ENCODE peak calls at places on chromosomes 16 and 17, in ten cellular contexts. M is CD8-positive, alpha-beta T cell; N is RCC 7860; A is lower leg skin; O is neural crest cell; U is AG10803; F is AG04450; X is RWPE1; E is AG09319; B is transverse colon. H is an unnamed sample.

GRCh38 chr16:9934723-9935508 is 247.3 kb downstream of the GRIN2A start:
- DNase-seq in M (no peak), N (no peak), A (no peak), O (no peak), U (no peak), F (no peak), X (no peak), E (no peak), B (no peak), H (no peak)

GRCh38 chr17:8946071-8946470 is 19.4 kb downstream of the PIK3R5 start:
- DNase-seq in M (no peak), N (no peak), A (no peak), O (no peak), U (no peak), F (no peak), X (no peak), E (no peak), B (no peak), H (no peak)

GRCh38 chr17:65297384-65297783 is 160.2 kb downstream of the RGS9 start:
- DNase-seq in M (no peak), N (no peak), A (no peak), O (no peak), U (peak; percentile 84), F (no peak), X (no peak), E (no peak), B (no peak), H (peak; percentile 80)

GRCh38 chr17:35238817-35239216 is 4.1 kb upstream of the SLFN5 start:
- DNase-seq in M (no peak), N (no peak), A (no peak), O (no peak), U (peak; percentile 53), F (no peak), X (peak; percentile 86), E (no peak), B (no peak), H (peak; percentile 84)

GRCh38 chr17:10812674-10813073 is 8.8 kb upstream of the TMEM238L start:
- DNase-seq in M (no peak), N (no peak), A (no peak), O (no peak), U (no peak), F (no peak), X (no peak), E (no peak), B (peak; percentile 92), H (no peak)

GRCh38 chr16:66900721-66901441 is 17.8 kb downstream of the CDH16 start:
- DNase-seq in M (no peak), N (no peak), A (no peak), O (no peak), U (no peak), F (no peak), X (no peak), E (no peak), B (peak; percentile 57), H (no peak)

GRCh38 chr16:57683599-57684545 is 10.7 kb upstream of the DRC7 start:
- DNase-seq in M (no peak), N (no peak), A (peak; percentile 73), O (no peak), U (no peak), F (no peak), X (no peak), E (no peak), B (no peak), H (no peak)

GRCh38 chr17:496761-497586 is 144.4 kb upstream of the RPH3AL start:
- DNase-seq in M (no peak), N (no peak), A (no peak), O (no peak), U (peak; percentile 51), F (no peak), X (no peak), E (no peak), B (no peak), H (peak; percentile 62)

GRCh38 chr17:38701504-38702165 is 3.4 kb upstream of the MLLT6 start:
- DNase-seq in M (no peak), N (peak; percentile 56), A (no peak), O (no peak), U (peak; percentile 29), F (no peak), X (no peak), E (no peak), B (peak; percentile 59), H (peak; percentile 38)

GRCh38 chr17:79558573-79558900 is 52.3 kb downstream of the RBFOX3 start:
- DNase-seq in M (no peak), N (no peak), A (no peak), O (no peak), U (no peak), F (no peak), X (no peak), E (no peak), B (no peak), H (no peak)

GRCh38 chr17:1109606-1110523 is 69.9 kb downstream of the ABR start:
- DNase-seq in M (no peak), N (peak; percentile 4), A (no peak), O (peak; percentile 59), U (no peak), F (no peak), X (no peak), E (no peak), B (peak; percentile 91), H (no peak)

GRCh38 chr16:88407807-88408206 is 25.0 kb downstream of the ZNF469 start:
- DNase-seq in M (no peak), N (no peak), A (no peak), O (no peak), U (no peak), F (no peak), X (no peak), E (no peak), B (no peak), H (no peak)

GRCh38 chr17:61635913-61636432 is 45.0 kb upstream of the NACA2 start:
- DNase-seq in M (no peak), N (peak; percentile 51), A (no peak), O (peak; percentile 51), U (peak; percentile 55), F (peak; percentile 29), X (peak; percentile 16), E (no peak), B (peak; percentile 45), H (peak; percentile 61)

GRCh38 chr17:82318772-82319606 is 1.6 kb upstream of the CD7 start:
- DNase-seq in M (no peak), N (no peak), A (no peak), O (no peak), U (no peak), F (no peak), X (no peak), E (no peak), B (no peak), H (no peak)

GRCh38 chr16:54633943-54634362 is 296.7 kb upstream of the IRX5 start:
- DNase-seq in M (no peak), N (peak; percentile 6), A (no peak), O (peak; percentile 38), U (peak; percentile 15), F (no peak), X (peak; percentile 25), E (no peak), B (no peak), H (peak; percentile 18)

GRCh38 chr16:74743668-74744299 is 30.8 kb downstream of the FA2H start:
- DNase-seq in M (no peak), N (peak; percentile 95), A (peak; percentile 91), O (no peak), U (peak; percentile 19), F (peak; percentile 20), X (peak; percentile 84), E (no peak), B (peak; percentile 95), H (peak; percentile 65)

GRCh38 chr16:67923414-67924127 is 8.1 kb downstream of the CTRL start:
- DNase-seq in M (no peak), N (no peak), A (no peak), O (no peak), U (no peak), F (no peak), X (no peak), E (no peak), B (no peak), H (no peak)

GRCh38 chr17:79066963-79067362 is 7.7 kb upstream of the ENGASE start:
- DNase-seq in M (no peak), N (no peak), A (no peak), O (no peak), U (no peak), F (no peak), X (no peak), E (no peak), B (no peak), H (no peak)

GRCh38 chr17:54760836-54761235 is 139.8 kb upstream of the TOM1L1 start:
- DNase-seq in M (no peak), N (no peak), A (no peak), O (no peak), U (no peak), F (no peak), X (no peak), E (no peak), B (no peak), H (no peak)

GRCh38 chr16:29312835-29313558 is 93.5 kb downstream of the NPIPB11 start:
- DNase-seq in M (no peak), N (no peak), A (peak; percentile 80), O (no peak), U (no peak), F (no peak), X (no peak), E (no peak), B (no peak), H (no peak)

GRCh38 chr16:49918257-49918656 is 62.3 kb upstream of the ZNF423 start:
- DNase-seq in M (no peak), N (no peak), A (no peak), O (no peak), U (no peak), F (no peak), X (no peak), E (no peak), B (no peak), H (no peak)

GRCh38 chr16:88298166-88298881 is 84.4 kb upstream of the ZNF469 start:
- DNase-seq in M (no peak), N (no peak), A (peak; percentile 90), O (no peak), U (peak; percentile 63), F (no peak), X (peak; percentile 63), E (no peak), B (no peak), H (peak; percentile 53)

GRCh38 chr17:80213651-80213975 is 6.5 kb downstream of the SGSH start:
- DNase-seq in M (no peak), N (no peak), A (no peak), O (no peak), U (no peak), F (no peak), X (no peak), E (no peak), B (no peak), H (no peak)

GRCh38 chr17:47905221-47905733 is 9.2 kb downstream of the SP2 start:
- DNase-seq in M (no peak), N (no peak), A (no peak), O (no peak), U (peak; percentile 92), F (peak; percentile 46), X (no peak), E (peak; percentile 63), B (peak; percentile 45), H (peak; percentile 81)

GRCh38 chr16:78092755-78093154 is 6.7 kb upstream of the WWOX start:
- DNase-seq in M (no peak), N (no peak), A (no peak), O (no peak), U (no peak), F (no peak), X (no peak), E (no peak), B (no peak), H (no peak)

H was measured in iris pigment epithelial cell.